ENCODE peak calls at places on chromosomes 7 and 10, in six cellular contexts. A, U, B, I, M and P are unnamed samples.

GRCh38 chr10:11609492-11610093 is 1.9 kb downstream of the USP6NL start:
- DNase-seq in A (peak), U (no peak), B (no peak), I (no peak), M (no peak), P (no peak)

GRCh38 chr7:94423116-94423515 is 28.4 kb downstream of the COL1A2 start:
- DNase-seq in A (no peak), U (no peak), B (no peak), I (no peak), M (no peak), P (no peak)

GRCh38 chr7:103632005-103632639 is 186.1 kb upstream of the SLC26A5 start:
- DNase-seq in A (no peak), U (no peak), B (peak), I (no peak), M (no peak), P (no peak)

GRCh38 chr10:32004161-32004591 is 52.0 kb downstream of the KIF5B start:
- DNase-seq in A (no peak), U (no peak), B (no peak), I (peak), M (peak), P (no peak)

GRCh38 chr7:72538856-72539255 is 126.7 kb upstream of the CALN1 start:
- DNase-seq in A (no peak), U (no peak), B (no peak), I (no peak), M (peak), P (no peak)

GRCh38 chr7:80380957-80381356 is 130.9 kb downstream of the GNAT3 start:
- DNase-seq in A (no peak), U (no peak), B (no peak), I (no peak), M (no peak), P (no peak)

GRCh38 chr10:68332259-68333057 is at the start of gene PBLD:
- DNase-seq in A (no peak), U (peak), B (peak), I (peak), M (peak), P (peak)

GRCh38 chr10:7874864-7875263 is 56.6 kb downstream of the TAF3 start:
- DNase-seq in A (no peak), U (no peak), B (no peak), I (no peak), M (no peak), P (no peak)

GRCh38 chr10:77187376-77187999 is 450.1 kb downstream of the KCNMA1 start:
- DNase-seq in A (no peak), U (no peak), B (no peak), I (no peak), M (no peak), P (no peak)

GRCh38 chr7:95822717-95823116 is 50.4 kb downstream of the DYNC1I1 start:
- DNase-seq in A (no peak), U (no peak), B (no peak), I (no peak), M (no peak), P (no peak)

GRCh38 chr7:46054290-46054689 is 133.2 kb upstream of the IGFBP3 start:
- DNase-seq in A (no peak), U (no peak), B (no peak), I (no peak), M (no peak), P (no peak)

GRCh38 chr10:22997102-22997501 is 69.2 kb downstream of the ARMC3 start:
- DNase-seq in A (no peak), U (no peak), B (peak), I (peak), M (no peak), P (no peak)

GRCh38 chr10:4312046-4312835 is 513.8 kb upstream of the AKR1E2 start:
- DNase-seq in A (no peak), U (no peak), B (no peak), I (no peak), M (no peak), P (no peak)

GRCh38 chr7:81725003-81725402 is 44.8 kb downstream of the HGF start:
- DNase-seq in A (no peak), U (no peak), B (no peak), I (no peak), M (no peak), P (no peak)

GRCh38 chr7:81721428-81721827 is 48.4 kb downstream of the HGF start:
- DNase-seq in A (no peak), U (no peak), B (no peak), I (no peak), M (no peak), P (no peak)

GRCh38 chr7:81719865-81720264 is 50.0 kb downstream of the HGF start:
- DNase-seq in A (no peak), U (no peak), B (no peak), I (no peak), M (no peak), P (no peak)

GRCh38 chr7:81725496-81726117 is 44.2 kb downstream of the HGF start:
- DNase-seq in A (no peak), U (no peak), B (no peak), I (no peak), M (no peak), P (no peak)
- TF ChIP-seq TAF1 in A (no peak), U (no peak), B (no peak), I (no peak), M (no peak), P (no peak)

DNA sequence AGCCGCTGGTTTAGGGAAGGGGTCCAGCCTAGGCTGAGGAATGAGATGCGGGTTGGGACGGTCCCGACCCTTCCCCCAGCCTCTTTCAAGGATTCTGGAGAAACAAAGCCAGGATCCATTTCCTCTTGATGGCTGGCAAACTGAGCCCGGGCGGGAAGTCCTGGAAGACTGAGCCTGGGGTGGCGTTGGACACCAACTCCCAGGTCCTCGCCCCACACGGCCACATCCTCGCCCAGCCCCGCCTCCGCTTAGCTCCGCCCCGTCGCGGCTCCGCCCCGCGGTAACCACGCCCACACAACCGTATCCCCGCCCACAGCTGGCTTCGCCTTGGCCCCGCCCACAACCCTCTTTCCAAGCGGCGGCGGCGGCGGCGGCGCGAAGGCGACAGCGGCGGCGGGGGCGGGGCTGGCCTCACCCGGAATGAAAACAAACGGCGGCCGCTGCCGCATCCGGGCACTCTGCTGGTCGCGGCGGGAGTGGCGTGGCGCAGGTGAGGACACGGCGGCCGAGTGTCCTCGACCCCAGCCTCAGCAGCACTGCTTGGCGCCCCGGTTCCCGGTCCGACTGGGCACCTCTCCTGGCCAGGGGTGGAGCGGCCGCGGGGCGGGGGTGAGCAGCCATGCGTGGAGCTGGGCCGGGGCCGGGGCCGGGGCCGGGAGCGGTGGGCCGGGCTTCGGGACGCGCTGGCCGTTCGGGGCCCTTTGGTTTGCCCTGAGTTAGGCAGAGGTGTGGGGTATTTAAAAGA is at the start of gene NUB1:
- DNase-seq in A (no peak), U (peak), B (peak), I (peak), M (peak), P (peak)
- TF ChIP-seq POLR2A in A (peak), U (peak), B (peak), I (peak), M (peak), P (peak)

GRCh38 chr10:116608683-116609594 is 11.8 kb upstream of the PNLIPRP2 start:
- DNase-seq in A (no peak), U (no peak), B (no peak), I (peak), M (no peak), P (no peak)
- TF ChIP-seq TAF1 in A (no peak), U (no peak), B (no peak), I (no peak), M (no peak), P (no peak)

GRCh38 chr10:33120700-33121099 is 162.7 kb upstream of the ITGB1 start:
- DNase-seq in A (no peak), U (no peak), B (no peak), I (no peak), M (no peak), P (no peak)
- TF ChIP-seq POLR2A in A (no peak), U (no peak), B (no peak), I (no peak), M (no peak), P (no peak)

DNA sequence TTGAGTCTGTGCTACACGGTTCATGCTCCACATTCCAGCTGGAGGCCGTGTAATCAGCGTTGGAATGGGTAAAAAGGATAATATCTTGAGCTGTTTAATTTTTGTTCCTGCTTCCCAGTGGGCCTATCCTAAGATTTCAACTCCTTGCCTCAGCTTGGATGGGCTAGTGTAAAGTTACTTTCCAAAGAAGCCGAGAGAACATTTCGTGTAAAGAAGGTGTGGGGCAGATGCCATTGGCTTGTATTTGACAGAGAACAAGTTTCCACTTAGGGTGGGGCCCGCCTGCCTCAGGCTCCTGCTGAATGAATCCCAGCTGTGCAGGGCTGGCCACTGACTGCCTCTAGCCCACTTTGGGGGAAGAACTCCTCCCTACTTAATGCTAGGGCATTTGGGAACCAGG is 125.9 kb upstream of the LYZL2 start:
- DNase-seq in A (no peak), U (no peak), B (no peak), I (no peak), M (no peak), P (no peak)
- TF ChIP-seq TAF1 in A (no peak), U (no peak), B (no peak), I (no peak), M (no peak), P (no peak)

GRCh38 chr7:139139150-139139549 is 29.6 kb upstream of the ZC3HAV1 start:
- DNase-seq in A (no peak), U (no peak), B (no peak), I (no peak), M (no peak), P (no peak)
- TF ChIP-seq POLR2A in A (no peak), U (no peak), B (no peak), I (no peak), M (no peak), P (no peak)

DNA sequence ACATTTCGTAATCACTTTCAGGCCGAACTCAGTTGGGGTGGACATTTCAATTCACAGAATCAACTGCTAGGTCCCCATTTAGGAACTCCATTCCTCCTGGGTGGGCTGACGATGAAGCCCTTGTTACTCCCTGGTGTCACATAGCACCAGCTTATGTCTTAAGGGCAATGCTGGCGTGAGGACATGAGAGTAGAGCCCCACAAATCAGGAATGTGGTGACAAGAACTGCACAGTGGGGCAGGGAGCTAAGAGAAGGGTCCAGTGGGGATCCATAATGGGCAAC is 57.0 kb downstream of the LYZL1 start:
- DNase-seq in A (no peak), U (no peak), B (no peak), I (no peak), M (no peak), P (no peak)
- TF ChIP-seq TAF1 in A (no peak), U (no peak), B (no peak), I (no peak), M (no peak), P (no peak)

GRCh38 chr10:97669561-97669960 is 17.5 kb downstream of the AVPI1 start:
- DNase-seq in A (no peak), U (no peak), B (no peak), I (no peak), M (no peak), P (no peak)
- TF ChIP-seq POLR2A in A (no peak), U (no peak), B (no peak), I (no peak), M (no peak), P (no peak)